ENCODE peak calls at places on chromosomes 6 and 20, in four cellular contexts. One of them, this sample, is unnamed.
A peak's percentile ranks its signal among the peaks of the same experiment; 100 is the strongest.

GRCh38 chr6:12286381-12287132 is 3.6 kb upstream of the EDN1 start:
- DNase-seq in RWPE1: no peak
- DNase-seq in CD4-positive, alpha-beta memory T cell: no peak
- DNase-seq in stimulated activated CD8-positive, alpha-beta memory T cell treated with anti-CD3 and anti-CD28 coated beads, Interleukin-7, amount 100 ng/mL, for 1 hour: no peak
- DNase-seq in this sample: peak; percentile 44

GRCh38 chr6:129517288-129517687 is 192.7 kb downstream of the ARHGAP18 start:
- DNase-seq in RWPE1: no peak
- DNase-seq in stimulated activated CD8-positive, alpha-beta memory T cell treated with anti-CD3 and anti-CD28 coated beads, Interleukin-7, amount 100 ng/mL, for 1 hour: no peak
- DNase-seq in CD4-positive, alpha-beta memory T cell: no peak
- DNase-seq in this sample: no peak

GRCh38 chr6:88916615-88917198 is 46.7 kb downstream of the RNGTT start:
- DNase-seq in CD4-positive, alpha-beta memory T cell: no peak
- DNase-seq in stimulated activated CD8-positive, alpha-beta memory T cell treated with anti-CD3 and anti-CD28 coated beads, Interleukin-7, amount 100 ng/mL, for 1 hour: no peak
- DNase-seq in RWPE1: no peak
- DNase-seq in this sample: peak; percentile 27

GRCh38 chr20:4297141-4297826 is 281.9 kb upstream of the RNF24 start:
- DNase-seq in stimulated activated CD8-positive, alpha-beta memory T cell treated with anti-CD3 and anti-CD28 coated beads, Interleukin-7, amount 100 ng/mL, for 1 hour: no peak
- DNase-seq in RWPE1: no peak
- DNase-seq in CD4-positive, alpha-beta memory T cell: no peak
- DNase-seq in this sample: peak; percentile 48

GRCh38 chr20:63270606-63271325 is 1.8 kb upstream of the ARFGAP1 start:
- DNase-seq in RWPE1: no peak
- DNase-seq in CD4-positive, alpha-beta memory T cell: no peak
- DNase-seq in stimulated activated CD8-positive, alpha-beta memory T cell treated with anti-CD3 and anti-CD28 coated beads, Interleukin-7, amount 100 ng/mL, for 1 hour: no peak
- DNase-seq in this sample: no peak

GRCh38 chr6:134740473-134741192 is 209.3 kb downstream of the ALDH8A1 start:
- DNase-seq in RWPE1: peak; percentile 20
- DNase-seq in CD4-positive, alpha-beta memory T cell: no peak
- DNase-seq in stimulated activated CD8-positive, alpha-beta memory T cell treated with anti-CD3 and anti-CD28 coated beads, Interleukin-7, amount 100 ng/mL, for 1 hour: no peak
- DNase-seq in this sample: no peak

GRCh38 chr6:95574811-95575210 is 2.5 kb upstream of the MANEA start:
- DNase-seq in stimulated activated CD8-positive, alpha-beta memory T cell treated with anti-CD3 and anti-CD28 coated beads, Interleukin-7, amount 100 ng/mL, for 1 hour: no peak
- DNase-seq in RWPE1: peak; percentile 7
- DNase-seq in CD4-positive, alpha-beta memory T cell: no peak
- DNase-seq in this sample: peak; percentile 46

GRCh38 chr6:147278891-147279290 is 74.7 kb downstream of the STXBP5 start:
- DNase-seq in stimulated activated CD8-positive, alpha-beta memory T cell treated with anti-CD3 and anti-CD28 coated beads, Interleukin-7, amount 100 ng/mL, for 1 hour: no peak
- DNase-seq in CD4-positive, alpha-beta memory T cell: no peak
- DNase-seq in RWPE1: no peak
- DNase-seq in this sample: peak; percentile 76

GRCh38 chr6:156999762-157000161 is 222.6 kb downstream of the ARID1B start:
- DNase-seq in CD4-positive, alpha-beta memory T cell: no peak
- DNase-seq in RWPE1: no peak
- DNase-seq in stimulated activated CD8-positive, alpha-beta memory T cell treated with anti-CD3 and anti-CD28 coated beads, Interleukin-7, amount 100 ng/mL, for 1 hour: no peak
- DNase-seq in this sample: no peak

GRCh38 chr6:28393912-28394662 is 5.5 kb downstream of the ZSCAN12 start:
- DNase-seq in stimulated activated CD8-positive, alpha-beta memory T cell treated with anti-CD3 and anti-CD28 coated beads, Interleukin-7, amount 100 ng/mL, for 1 hour: no peak
- DNase-seq in RWPE1: no peak
- DNase-seq in CD4-positive, alpha-beta memory T cell: no peak
- DNase-seq in this sample: peak; percentile 50

GRCh38 chr6:78593898-78594666 is 273.3 kb upstream of the IRAK1BP1 start:
- DNase-seq in CD4-positive, alpha-beta memory T cell: no peak
- DNase-seq in RWPE1: no peak
- DNase-seq in stimulated activated CD8-positive, alpha-beta memory T cell treated with anti-CD3 and anti-CD28 coated beads, Interleukin-7, amount 100 ng/mL, for 1 hour: no peak
- DNase-seq in this sample: no peak

GRCh38 chr20:15836634-15837033 is 736.6 kb downstream of the KIF16B start:
- DNase-seq in CD4-positive, alpha-beta memory T cell: no peak
- DNase-seq in stimulated activated CD8-positive, alpha-beta memory T cell treated with anti-CD3 and anti-CD28 coated beads, Interleukin-7, amount 100 ng/mL, for 1 hour: no peak
- DNase-seq in RWPE1: no peak
- DNase-seq in this sample: peak; percentile 7

GRCh38 chr20:54067606-54068174 is 2.7 kb downstream of the BCAS1 start:
- DNase-seq in RWPE1: peak; percentile 99
- DNase-seq in CD4-positive, alpha-beta memory T cell: no peak
- DNase-seq in stimulated activated CD8-positive, alpha-beta memory T cell treated with anti-CD3 and anti-CD28 coated beads, Interleukin-7, amount 100 ng/mL, for 1 hour: no peak
- DNase-seq in this sample: no peak

GRCh38 chr6:1233924-1234323 is 78.0 kb upstream of the FOXQ1 start:
- DNase-seq in CD4-positive, alpha-beta memory T cell: no peak
- DNase-seq in RWPE1: no peak
- DNase-seq in stimulated activated CD8-positive, alpha-beta memory T cell treated with anti-CD3 and anti-CD28 coated beads, Interleukin-7, amount 100 ng/mL, for 1 hour: no peak
- DNase-seq in this sample: no peak

GRCh38 chr6:20660534-20660933 is 126.3 kb downstream of the CDKAL1 start:
- DNase-seq in stimulated activated CD8-positive, alpha-beta memory T cell treated with anti-CD3 and anti-CD28 coated beads, Interleukin-7, amount 100 ng/mL, for 1 hour: no peak
- DNase-seq in CD4-positive, alpha-beta memory T cell: no peak
- DNase-seq in RWPE1: peak; percentile 25
- DNase-seq in this sample: no peak

GRCh38 chr20:17969276-17969883 is 562 bp downstream of the MGME1 start:
- DNase-seq in CD4-positive, alpha-beta memory T cell: no peak
- DNase-seq in stimulated activated CD8-positive, alpha-beta memory T cell treated with anti-CD3 and anti-CD28 coated beads, Interleukin-7, amount 100 ng/mL, for 1 hour: no peak
- DNase-seq in RWPE1: peak; percentile 42
- DNase-seq in this sample: peak; percentile 79

GRCh38 chr20:9280654-9281053 is 211.8 kb downstream of the PLCB4 start:
- DNase-seq in CD4-positive, alpha-beta memory T cell: no peak
- DNase-seq in stimulated activated CD8-positive, alpha-beta memory T cell treated with anti-CD3 and anti-CD28 coated beads, Interleukin-7, amount 100 ng/mL, for 1 hour: no peak
- DNase-seq in RWPE1: no peak
- DNase-seq in this sample: no peak

GRCh38 chr6:41239467-41240159 is 11.5 kb downstream of the TREML4 start:
- DNase-seq in CD4-positive, alpha-beta memory T cell: no peak
- DNase-seq in stimulated activated CD8-positive, alpha-beta memory T cell treated with anti-CD3 and anti-CD28 coated beads, Interleukin-7, amount 100 ng/mL, for 1 hour: no peak
- DNase-seq in RWPE1: no peak
- DNase-seq in this sample: no peak

This sample was measured in OCI-M1.